ENCODE peak calls at places on chromosomes 6 and 20, in four cellular contexts. N is brain microvascular endothelial cell, M is right cardiac atrium, I is T-helper 17 cell. F is an unnamed sample.

GRCh38 chr6:28383235-28384142 is 16.1 kb downstream of the ZSCAN12 start:
- DNase-seq in M (peak; percentile 92), N (peak; percentile 90), I (no peak), F (no peak)

GRCh38 chr6:150902142-150902800 is 36.8 kb downstream of the MTHFD1L start:
- DNase-seq in N (no peak), I (no peak), M (no peak), F (no peak)

GRCh38 chr6:166691199-166691598 is 64.1 kb upstream of the RPS6KA2 start:
- DNase-seq in M (peak; percentile 75), N (peak; percentile 14), I (no peak), F (no peak)

GRCh38 chr6:41200296-41200900 is 551 bp downstream of the TREML2 start:
- DNase-seq in I (no peak), M (peak; percentile 66), N (no peak), F (no peak)

GRCh38 chr6:137571854-137572253 is 77.7 kb upstream of the OLIG3 start:
- DNase-seq in M (no peak), I (no peak), N (peak; percentile 16), F (no peak)

GRCh38 chr6:282867-283416 is 9.3 kb upstream of the DUSP22 start:
- DNase-seq in M (peak; percentile 24), I (no peak), N (no peak), F (no peak)

GRCh38 chr20:37295001-37295400 is 5.5 kb downstream of the MANBAL start:
- DNase-seq in I (no peak), M (no peak), N (peak; percentile 98), F (no peak)

GRCh38 chr6:36596359-36596758 is 2.2 kb downstream of the SRSF3 start:
- DNase-seq in M (no peak), N (no peak), I (no peak), F (no peak)

GRCh38 chr6:142395768-142396231 is 94.0 kb downstream of the ADGRG6 start:
- DNase-seq in I (no peak), M (no peak), N (peak; percentile 56), F (no peak)

GRCh38 chr6:18528084-18528743 is 141.1 kb downstream of the RNF144B start:
- DNase-seq in I (no peak), M (no peak), N (no peak), F (no peak)

F was measured in GM12892.